ENCODE peak calls at places on chromosomes 13 and 19, in seven cellular contexts. Q, T, K, P, A, Z and F are unnamed samples. For H3K27me3, the result is how much of the 10 kb centered on the place peaks cover.

GRCh38 chr13:24307211-24308067 is 1.9 kb upstream of the C1QTNF9 start:
- DNase-seq in Z (peak), Q (no peak), K (no peak), T (peak), A (no peak), P (no peak), F (no peak)

GRCh38 chr13:60514891-60515290 is 117.9 kb downstream of the TDRD3 start:
- DNase-seq in P (no peak), A (no peak), T (no peak), Q (no peak), Z (no peak), K (no peak), F (no peak)

GRCh38 chr13:108463365-108463764 is 166.0 kb upstream of the MYO16 start:
- DNase-seq in T (no peak), Z (no peak), K (no peak), A (no peak), Q (no peak), P (no peak), F (no peak)

GRCh38 chr19:35644987-35645679 is 3.0 kb upstream of the COX6B1 start:
- DNase-seq in T (peak), K (peak), A (peak), P (peak), Q (no peak), Z (peak), F (peak)

GRCh38 chr19:730382-730668 is 20.6 kb upstream of the MISP start:
- DNase-seq in T (no peak), A (no peak), K (no peak), Z (no peak), Q (no peak), P (no peak), F (no peak)

GRCh38 chr13:99774644-99775043 is 196.9 kb downstream of the ZIC5 start:
- DNase-seq in T (no peak), P (no peak), Q (no peak), A (no peak), Z (no peak), K (no peak), F (no peak)

GRCh38 chr19:11018179-11018578 is 57.3 kb downstream of the SMARCA4 start:
- DNase-seq in Q (no peak), K (peak), T (no peak), A (no peak), P (no peak), Z (no peak), F (no peak)

GRCh38 chr13:23751195-23751594 is 138.0 kb downstream of the MIPEP start:
- DNase-seq in T (no peak), P (no peak), K (no peak), A (no peak), Z (no peak), Q (no peak), F (no peak)

GRCh38 chr19:18294467-18294864 is 13.0 kb upstream of the JUND start:
- DNase-seq in P (no peak), A (no peak), K (peak), T (peak), Q (no peak), Z (peak), F (peak)

GRCh38 chr19:5903502-5904301 is at the start of gene NDUFA11:
- DNase-seq in A (peak), K (peak), Z (peak), T (peak), P (peak), Q (no peak), F (peak)

GRCh38 chr19:1819976-1820255 is 7.8 kb upstream of the ATP8B3 start:
- DNase-seq in T (no peak), Q (no peak), K (no peak), P (no peak), Z (no peak), A (no peak), F (no peak)

GRCh38 chr19:58218899-58219298 is 9.8 kb upstream of the ZNF544 start:
- DNase-seq in T (peak), Q (no peak), P (no peak), A (no peak), Z (no peak), K (no peak), F (no peak)

GRCh38 chr19:48543121-48543710 is 8.8 kb upstream of the SULT2B1 start:
- DNase-seq in P (peak), K (peak), Q (peak), A (no peak), Z (peak), T (peak), F (no peak)

GRCh38 chr19:1449467-1450442 is at the start of gene APC2:
- DNase-seq in T (peak), P (no peak), Z (no peak), Q (no peak), K (no peak), A (no peak), F (peak)

GRCh38 chr13:67259208-67259607 is 29.1 kb upstream of the PCDH9 start:
- DNase-seq in T (peak), P (no peak), Q (no peak), K (no peak), A (no peak), Z (no peak), F (no peak)

GRCh38 chr13:89401209-89401810 is 1730.1 kb downstream of the SLITRK5 start:
- DNase-seq in A (no peak), T (no peak), Q (no peak), K (no peak), P (no peak), Z (peak), F (no peak)

GRCh38 chr19:16462757-16463250 is 9.0 kb downstream of the EPS15L1 start:
- DNase-seq in K (no peak), Z (no peak), A (no peak), Q (peak), P (no peak), T (no peak), F (no peak)

GRCh38 chr13:85693889-85694511 is 105.2 kb downstream of the SLITRK6 start:
- DNase-seq in Q (no peak), A (no peak), Z (no peak), K (no peak), P (peak), T (peak), F (no peak)

GRCh38 chr19:38524369-38524768 is 90.9 kb downstream of the RYR1 start:
- DNase-seq in T (no peak), A (no peak), Z (no peak), K (no peak), P (no peak), Q (no peak), F (no peak)
- H3K27me3 ChIP-seq in T (under half), A (under half), Z (under half), K (under half), P (under half), Q (under half), F (under half)

GRCh38 chr13:57637515-57637914 is 6.0 kb downstream of the PCDH17 start:
- DNase-seq in Q (no peak), K (no peak), A (no peak), P (no peak), Z (no peak), T (no peak), F (no peak)
- H3K27me3 ChIP-seq in Q (under half), K (under half), A (under half), P (under half), Z (under half), T (half or more), F (under half)

GRCh38 chr13:29195459-29195858 is 375.3 kb downstream of the MTUS2 start:
- DNase-seq in T (no peak), A (no peak), P (no peak), Z (no peak), K (no peak), Q (no peak), F (no peak)
- H3K27me3 ChIP-seq in T (under half), A (under half), P (under half), Z (under half), K (under half), Q (under half), F (under half)

DNA sequence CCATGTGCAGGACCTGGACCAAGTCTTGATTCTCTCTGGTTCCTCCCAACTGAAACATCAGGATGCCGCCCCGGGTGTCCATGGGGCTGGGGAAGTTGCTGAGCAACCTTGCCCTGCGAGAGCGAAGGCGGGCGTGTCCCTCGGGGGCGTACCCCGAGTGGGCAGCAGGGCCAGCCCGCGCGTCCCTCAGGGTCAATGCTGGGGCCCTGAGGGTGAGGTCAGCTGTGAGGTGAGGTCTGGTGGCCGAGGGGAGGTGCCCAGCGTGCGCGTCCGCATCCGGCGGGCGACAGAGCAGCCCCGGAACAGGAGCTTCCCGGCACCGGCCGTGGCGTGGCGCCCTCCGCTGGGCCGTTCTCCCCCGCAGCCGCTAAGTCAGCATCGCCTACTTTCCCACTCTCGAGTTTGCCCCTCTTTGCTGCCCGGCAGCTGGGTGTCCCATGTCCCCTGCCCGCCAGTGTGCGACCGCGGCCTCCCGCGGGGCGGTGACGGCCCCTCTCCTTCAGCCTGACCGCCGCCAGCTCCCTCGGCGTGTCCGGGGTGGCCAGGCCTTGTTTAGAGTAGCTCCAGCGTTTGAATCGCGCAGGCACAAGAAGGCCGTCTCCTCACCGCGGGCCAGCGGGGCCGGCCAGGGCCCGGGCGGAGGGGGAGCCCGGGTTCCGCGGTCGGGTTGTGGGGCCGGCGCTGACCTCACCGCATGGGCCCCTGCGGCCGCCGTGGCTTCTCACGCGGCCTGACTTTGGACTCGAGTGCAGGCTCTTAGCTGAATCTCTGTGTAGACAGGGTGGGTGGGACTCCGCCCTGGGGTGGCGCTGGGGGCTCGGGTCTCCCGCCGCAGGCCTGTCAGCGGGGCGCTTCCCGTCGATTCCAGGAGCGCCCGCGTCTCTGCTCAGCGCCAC is 33.0 kb downstream of the GJA3 start:
- DNase-seq in A (no peak), Q (no peak), Z (peak), P (peak), K (peak), T (peak), F (peak)
- H3K27me3 ChIP-seq in A (under half), Q (under half), Z (under half), P (under half), K (under half), T (under half), F (under half)

GRCh38 chr19:41998246-41999020 is 4.4 kb upstream of the ATP1A3 start:
- DNase-seq in Z (peak), A (no peak), T (peak), K (no peak), P (no peak), Q (no peak), F (no peak)
- H3K27me3 ChIP-seq in Z (under half), A (half or more), T (half or more), K (under half), P (under half), Q (half or more), F (under half)

DNA sequence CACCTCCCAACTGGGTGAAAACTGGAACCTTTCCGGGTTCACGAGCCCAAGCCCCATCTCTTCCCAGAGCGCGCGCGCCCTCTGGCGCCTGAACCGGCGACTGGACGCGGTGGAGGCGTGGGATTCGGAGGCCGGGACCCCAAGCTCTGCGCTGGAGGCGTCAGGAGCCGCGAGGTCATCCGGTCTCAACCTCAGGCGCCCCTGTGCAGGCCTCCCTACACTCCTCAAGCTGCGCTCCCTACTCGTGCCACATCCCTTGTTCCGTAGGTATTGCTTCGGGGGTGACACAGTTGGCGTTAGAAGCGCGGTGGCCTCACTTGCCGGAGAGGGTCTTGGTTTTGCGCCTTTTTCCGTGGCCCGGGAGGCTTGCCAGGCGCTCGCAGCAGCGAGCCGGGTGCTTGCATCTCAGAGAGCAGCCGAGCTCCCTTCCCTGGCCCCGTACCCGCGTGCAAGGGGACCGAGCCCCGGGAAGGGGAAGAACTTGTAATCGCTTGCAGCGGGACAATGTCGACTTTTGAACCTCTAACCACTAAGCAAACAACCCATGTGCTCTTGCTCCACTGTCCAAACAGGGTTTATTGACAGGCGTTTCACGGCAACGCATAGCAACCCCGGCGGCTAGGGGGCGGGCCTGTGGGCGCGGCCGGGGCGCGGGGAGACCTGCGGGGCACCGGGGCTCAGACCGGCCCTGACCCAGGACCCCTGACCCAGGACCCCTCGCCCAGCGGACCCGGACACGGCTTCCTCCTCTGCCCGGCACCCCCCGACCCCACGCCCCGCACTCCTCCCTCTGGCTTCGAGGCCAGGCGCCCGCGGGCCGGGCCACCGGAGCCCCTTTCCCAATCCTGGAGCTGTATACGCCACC is 8.5 kb downstream of the CDX2 start:
- DNase-seq in K (peak), T (peak), A (no peak), Z (peak), Q (no peak), P (peak), F (no peak)
- H3K27me3 ChIP-seq in K (under half), T (half or more), A (half or more), Z (under half), Q (half or more), P (half or more), F (half or more)

GRCh38 chr19:51022526-51022925 is 3.0 kb upstream of the KLK10 start:
- DNase-seq in Q (no peak), A (no peak), K (no peak), P (no peak), T (no peak), Z (no peak), F (peak)
- H3K27me3 ChIP-seq in Q (under half), A (half or more), K (under half), P (under half), T (under half), Z (under half), F (half or more)

DNA sequence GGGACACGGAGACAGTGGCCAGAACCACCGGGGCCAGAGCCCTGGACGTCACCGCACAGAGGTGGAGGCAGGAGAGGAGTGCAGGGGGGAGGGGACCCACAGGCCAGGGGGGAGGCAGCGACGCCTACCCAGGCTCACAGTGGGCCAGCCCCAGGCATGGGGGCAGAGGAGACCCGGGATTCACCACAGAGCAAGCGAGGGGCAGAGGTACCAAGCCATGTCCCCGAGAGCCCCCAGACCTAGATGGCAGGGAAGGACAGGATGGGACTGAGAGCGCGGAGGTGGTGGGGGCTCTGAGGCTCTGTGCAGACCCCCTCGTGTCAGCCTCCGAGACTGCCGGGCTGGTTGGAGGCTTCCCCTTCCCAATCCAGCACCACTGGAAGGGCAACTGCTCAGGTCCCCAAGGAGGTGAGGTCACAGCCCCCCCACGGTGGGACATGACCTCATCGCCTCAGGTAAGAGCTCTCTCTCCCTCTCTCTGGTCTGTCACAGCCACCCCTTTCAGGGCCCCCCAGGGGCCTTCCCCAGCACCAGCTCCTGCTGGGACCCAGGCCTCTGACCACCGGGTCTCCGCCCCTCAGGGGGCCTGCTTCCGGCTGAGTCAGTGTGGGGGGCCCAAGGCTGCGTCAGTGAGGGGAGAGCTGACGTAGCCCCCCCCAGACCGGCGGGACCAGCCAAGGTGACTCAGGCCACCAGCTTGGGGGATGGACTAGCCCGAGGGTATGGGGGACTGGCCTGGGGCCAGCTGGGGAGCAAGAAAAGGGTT is 2.2 kb upstream of the IL11 start:
- DNase-seq in P (no peak), Z (no peak), K (no peak), Q (no peak), T (peak), A (no peak), F (no peak)
- H3K27me3 ChIP-seq in P (half or more), Z (under half), K (under half), Q (under half), T (half or more), A (half or more), F (under half)

GRCh38 chr13:76647550-76647949 is 238.7 kb downstream of the KCTD12 start:
- DNase-seq in P (no peak), Z (no peak), T (no peak), K (no peak), A (no peak), Q (no peak), F (no peak)
- H3K27me3 ChIP-seq in P (under half), Z (under half), T (under half), K (under half), A (under half), Q (under half), F (under half)